ENCODE peak calls at places on chromosomes 7 and 10, in seven cellular contexts. N is tibial nerve; K is CD8-positive, alpha-beta T cell; T is PC-3; A is spleen; B is IMR-90; V is pancreas. R is an unnamed sample.

GRCh38 chr10:97875391-97875790 is 25.7 kb downstream of the GOLGA7B start:
- DNase-seq in N (no peak), K (no peak), T (no peak), A (no peak), B (no peak), V (peak), R (no peak)

GRCh38 chr10:59968705-59969104 is 62.3 kb upstream of the CCDC6 start:
- DNase-seq in N (no peak), K (no peak), T (peak), A (no peak), B (no peak), V (no peak), R (no peak)

GRCh38 chr10:90344226-90344625 is 513.6 kb downstream of the HTR7 start:
- DNase-seq in N (no peak), K (no peak), T (peak), A (no peak), B (no peak), V (no peak), R (no peak)

GRCh38 chr7:128446306-128446705 is 9.4 kb upstream of the HILPDA start:
- DNase-seq in N (no peak), K (no peak), T (no peak), A (no peak), B (no peak), V (no peak), R (no peak)

GRCh38 chr10:63213489-63213888 is 80.4 kb downstream of the NRBF2 start:
- DNase-seq in N (no peak), K (no peak), T (no peak), A (no peak), B (no peak), V (no peak), R (no peak)

GRCh38 chr10:88608052-88608732 is 21.6 kb downstream of the LIPJ start:
- DNase-seq in N (no peak), K (no peak), T (no peak), A (no peak), B (no peak), V (no peak), R (no peak)

GRCh38 chr7:131501422-131501821 is 55.0 kb downstream of the PODXL start:
- DNase-seq in N (no peak), K (peak), T (no peak), A (no peak), B (peak), V (no peak), R (no peak)

GRCh38 chr10:21627331-21627730 is 93.3 kb downstream of the MLLT10 start:
- DNase-seq in N (no peak), K (no peak), T (no peak), A (no peak), B (no peak), V (no peak), R (no peak)

GRCh38 chr7:139976055-139976837 is 86.5 kb downstream of the PARP12 start:
- DNase-seq in N (no peak), K (no peak), T (no peak), A (no peak), B (no peak), V (no peak), R (no peak)

GRCh38 chr10:86941991-86942421 is 15.4 kb downstream of the MMRN2 start:
- DNase-seq in N (no peak), K (no peak), T (no peak), A (no peak), B (no peak), V (no peak), R (no peak)

GRCh38 chr7:139183878-139184338 is 47.1 kb upstream of the UBN2 start:
- DNase-seq in N (no peak), K (no peak), T (no peak), A (no peak), B (no peak), V (no peak), R (no peak)

GRCh38 chr10:77004917-77005564 is 632.6 kb downstream of the KCNMA1 start:
- DNase-seq in N (peak), K (no peak), T (peak), A (no peak), B (peak), V (no peak), R (no peak)

GRCh38 chr10:1369197-1369596 is 313.0 kb downstream of the WDR37 start:
- DNase-seq in N (no peak), K (no peak), T (no peak), A (no peak), B (no peak), V (no peak), R (no peak)

GRCh38 chr10:103106556-103106955 is 86.5 kb downstream of the NT5C2 start:
- DNase-seq in N (no peak), K (no peak), T (no peak), A (no peak), B (no peak), V (no peak), R (no peak)

GRCh38 chr10:6182454-6183098 is 20.2 kb upstream of the PFKFB3 start:
- DNase-seq in N (no peak), K (no peak), T (no peak), A (peak), B (no peak), V (no peak), R (no peak)

DNA sequence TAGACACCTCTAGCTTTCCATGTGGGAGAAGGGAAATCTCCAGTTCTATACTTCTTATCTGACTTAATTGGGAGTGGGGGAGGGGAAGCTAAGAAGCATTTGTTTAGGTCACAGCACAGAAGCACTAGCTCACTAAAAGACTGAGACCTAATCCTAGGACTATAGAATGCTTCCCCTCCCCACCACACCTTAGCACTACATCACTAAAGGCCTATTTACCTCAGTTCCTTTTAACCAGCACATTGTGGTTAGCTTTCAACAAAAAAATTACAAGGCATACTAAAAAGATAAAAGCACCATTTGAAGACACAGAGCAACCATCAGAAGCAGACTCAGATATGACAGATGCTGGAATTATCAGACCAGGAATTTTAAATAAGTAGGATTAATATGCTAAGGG is 53.8 kb upstream of the ADRA2A start:
- DNase-seq in N (no peak), K (no peak), T (no peak), A (no peak), B (no peak), V (no peak), R (no peak)
- TF ChIP-seq CTCF in N (no peak), K (no peak), T (no peak), A (no peak), B (no peak), V (no peak), R (no peak)

DNA sequence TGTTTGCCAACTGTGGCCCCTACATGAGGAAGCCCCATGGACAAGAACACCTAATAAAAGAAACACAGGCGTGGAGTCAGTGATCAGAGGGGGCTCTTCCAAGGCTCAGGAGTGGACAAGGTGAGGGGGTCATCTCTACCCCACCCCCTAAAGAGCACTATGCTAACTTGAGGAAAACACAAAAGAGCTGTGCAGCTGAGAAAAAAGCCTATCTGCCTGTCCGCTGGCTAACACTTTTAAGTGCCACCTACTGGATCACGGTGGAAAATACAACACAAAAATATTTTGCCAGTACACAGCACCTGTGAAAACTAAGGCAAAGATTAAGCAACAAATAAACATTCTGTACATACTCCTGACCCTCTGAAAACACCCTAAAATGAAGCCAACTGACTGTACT is 53.1 kb upstream of the COBL start:
- DNase-seq in N (no peak), K (no peak), T (peak), A (no peak), B (no peak), V (no peak), R (no peak)
- TF ChIP-seq CTCF in N (no peak), K (no peak), T (peak), A (no peak), B (peak), V (peak), R (no peak)

GRCh38 chr7:54897891-54898290 is 120.9 kb upstream of the EGFR start:
- DNase-seq in N (no peak), K (no peak), T (no peak), A (no peak), B (no peak), V (no peak), R (no peak)

GRCh38 chr7:54904986-54905385 is 113.8 kb upstream of the EGFR start:
- DNase-seq in N (no peak), K (no peak), T (no peak), A (no peak), B (no peak), V (no peak), R (no peak)

GRCh38 chr7:54898659-54899340 is 120.0 kb upstream of the EGFR start:
- DNase-seq in N (no peak), K (no peak), T (no peak), A (no peak), B (no peak), V (no peak), R (no peak)

GRCh38 chr7:54904130-54904529 is 114.7 kb upstream of the EGFR start:
- DNase-seq in N (peak), K (no peak), T (no peak), A (no peak), B (peak), V (no peak), R (no peak)

DNA sequence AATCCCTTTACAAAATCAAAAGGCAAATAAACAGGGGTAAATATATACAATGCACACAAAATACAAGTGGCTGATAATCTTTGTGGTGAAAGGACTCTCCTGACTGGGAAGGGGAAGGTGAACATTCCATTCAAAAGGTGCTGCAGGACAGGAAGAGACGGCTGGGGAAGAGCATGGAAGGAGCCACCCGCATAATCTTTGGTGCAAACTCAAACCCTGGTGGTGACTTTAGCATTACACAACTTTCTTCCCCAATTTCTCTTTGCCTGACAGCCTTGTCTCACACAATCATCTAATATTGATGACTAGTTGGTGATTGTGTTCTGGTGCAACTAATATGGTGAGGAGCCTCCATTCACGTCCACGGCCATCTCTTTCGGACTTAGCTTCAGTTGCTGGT is 117.0 kb upstream of the EGFR start:
- DNase-seq in N (no peak), K (no peak), T (no peak), A (no peak), B (no peak), V (no peak), R (no peak)
- TF ChIP-seq CTCF in N (no peak), K (no peak), T (no peak), A (no peak), B (no peak), V (no peak), R (no peak)

GRCh38 chr10:35780970-35781642 is 139.0 kb upstream of the FZD8 start:
- DNase-seq in N (no peak), K (no peak), T (peak), A (no peak), B (no peak), V (no peak), R (no peak)
- TF ChIP-seq CTCF in N (no peak), K (no peak), T (peak), A (no peak), B (peak), V (no peak), R (no peak)

DNA sequence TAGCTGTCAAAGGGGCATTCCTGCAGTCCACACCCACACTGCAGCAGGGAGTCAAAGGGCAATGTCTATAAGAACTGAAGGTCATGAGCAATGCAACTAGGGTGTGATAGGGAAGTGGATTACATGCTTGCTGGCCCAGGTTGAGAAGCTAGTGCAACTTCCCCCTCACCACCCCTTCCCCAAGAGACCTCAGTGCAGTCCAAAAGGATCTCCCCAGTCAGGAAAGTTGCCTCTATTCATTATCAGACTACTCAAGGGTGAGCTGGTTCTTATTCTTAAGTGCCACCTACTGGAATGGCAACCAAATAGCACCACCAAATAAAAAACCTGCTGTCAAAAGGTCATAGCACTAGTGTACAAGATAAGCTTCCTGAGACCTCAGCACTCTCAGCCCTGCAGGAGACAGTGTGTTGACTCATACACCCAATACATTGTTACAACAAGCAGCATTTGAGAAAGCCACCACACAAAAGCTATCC is 28.2 kb downstream of the MTERF1 start:
- DNase-seq in N (no peak), K (no peak), T (peak), A (no peak), B (peak), V (no peak), R (no peak)
- TF ChIP-seq CTCF in N (no peak), K (no peak), T (peak), A (no peak), B (peak), V (no peak), R (no peak)

DNA sequence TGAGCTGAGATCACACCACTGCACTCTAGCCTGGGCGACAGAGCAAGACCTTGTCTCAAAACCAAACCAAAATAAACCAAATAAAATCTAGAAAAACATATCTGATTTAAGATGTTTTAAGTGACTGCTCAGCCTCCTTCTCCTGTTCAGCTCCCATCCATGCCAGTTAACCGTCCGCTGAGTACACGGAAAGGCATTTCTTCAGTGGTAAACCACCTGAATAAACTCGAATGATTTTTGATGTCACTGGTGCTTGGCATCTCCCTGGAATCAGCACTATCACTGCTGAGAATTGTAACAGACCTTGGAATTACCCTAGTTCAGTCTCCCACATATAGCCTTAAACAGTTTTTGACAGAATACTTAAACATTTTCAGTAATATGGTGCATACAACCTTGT is 24.1 kb upstream of the NRCAM start:
- DNase-seq in N (no peak), K (no peak), T (no peak), A (no peak), B (no peak), V (no peak), R (no peak)
- TF ChIP-seq CTCF in N (no peak), K (no peak), T (no peak), A (no peak), B (no peak), V (no peak), R (no peak)

DNA sequence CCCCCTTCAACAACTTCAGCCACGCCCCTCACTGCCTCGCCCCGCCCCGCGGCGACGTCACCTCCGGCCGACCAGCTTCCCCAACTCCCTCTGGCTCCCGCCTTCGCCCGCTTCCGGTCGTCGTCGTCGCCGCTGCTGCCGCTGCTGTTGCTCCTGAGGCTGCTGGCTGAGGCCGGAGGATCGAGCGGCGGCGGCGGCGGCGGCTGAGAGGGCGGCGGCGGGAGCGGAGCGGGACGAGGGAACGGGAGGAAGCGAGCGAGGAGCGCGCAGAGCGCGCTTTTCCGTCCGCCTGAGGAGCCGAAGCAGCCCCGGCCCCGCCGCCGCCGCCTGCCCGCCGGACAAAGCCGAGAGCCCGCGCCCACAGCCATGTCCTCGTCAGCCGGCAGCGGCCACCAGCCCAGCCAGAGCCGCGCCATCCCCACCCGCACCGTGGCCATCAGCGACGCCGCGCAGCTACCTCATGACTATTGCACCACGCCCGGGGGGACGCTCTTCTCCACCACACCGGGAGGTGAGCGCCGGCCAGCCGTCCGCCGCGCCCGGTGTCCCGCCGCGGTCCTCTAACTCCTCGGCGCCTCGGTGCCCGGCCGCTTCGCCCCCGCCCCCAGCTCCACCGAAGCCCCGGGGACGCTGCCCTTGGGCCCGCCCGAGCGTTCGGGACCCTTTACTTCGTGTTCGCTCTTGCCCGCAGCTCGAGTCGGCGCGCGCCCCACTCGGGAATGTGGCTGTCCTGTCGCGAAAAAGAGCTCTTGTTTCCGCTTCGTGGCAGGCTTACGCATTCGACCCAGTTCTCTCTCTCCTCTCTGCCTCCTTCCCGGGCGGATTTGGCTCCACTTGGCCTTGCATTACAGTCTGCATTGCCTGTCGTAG is at the start of gene EIF4EBP2:
- DNase-seq in N (peak), K (peak), T (peak), A (peak), B (peak), V (peak), R (peak)
- TF ChIP-seq CTCF in N (no peak), K (no peak), T (no peak), A (no peak), B (no peak), V (no peak), R (no peak)

GRCh38 chr10:91632671-91633550 is at the start of gene PPP1R3C:
- DNase-seq in N (peak), K (peak), T (no peak), A (peak), B (peak), V (peak), R (no peak)
- TF ChIP-seq CTCF in N (no peak), K (no peak), T (no peak), A (no peak), B (peak), V (peak), R (no peak)

GRCh38 chr10:10777723-10778122 is 239.9 kb upstream of the CELF2 start:
- DNase-seq in N (no peak), K (no peak), T (no peak), A (no peak), B (no peak), V (no peak), R (no peak)

GRCh38 chr10:10778959-10779358 is 238.7 kb upstream of the CELF2 start:
- DNase-seq in N (no peak), K (no peak), T (no peak), A (no peak), B (peak), V (no peak), R (no peak)

GRCh38 chr10:10776363-10776762 is 241.3 kb upstream of the CELF2 start:
- DNase-seq in N (no peak), K (no peak), T (no peak), A (no peak), B (no peak), V (no peak), R (no peak)

GRCh38 chr10:10774416-10774815 is 243.3 kb upstream of the CELF2 start:
- DNase-seq in N (no peak), K (no peak), T (no peak), A (no peak), B (no peak), V (no peak), R (no peak)

DNA sequence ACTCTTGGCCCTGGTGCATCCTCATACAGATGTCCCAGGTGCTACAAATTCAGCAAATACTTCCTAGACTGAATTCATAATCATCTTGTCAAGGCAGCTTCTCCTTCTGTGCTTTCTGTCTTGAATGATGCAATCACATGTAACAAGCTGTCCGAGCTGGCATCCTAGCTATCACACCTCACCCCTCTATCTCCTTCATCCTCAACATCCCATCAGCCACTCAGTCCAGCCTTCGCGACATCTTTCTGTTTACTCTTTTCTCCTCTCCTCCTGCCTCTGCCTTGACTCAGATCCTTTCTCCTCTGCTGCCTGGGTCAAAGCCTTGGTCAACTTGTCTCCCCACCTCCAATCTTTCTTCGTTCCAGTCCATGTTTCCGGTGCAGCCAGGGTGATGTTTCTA is 240.4 kb upstream of the CELF2 start:
- DNase-seq in N (no peak), K (no peak), T (no peak), A (no peak), B (no peak), V (no peak), R (no peak)
- TF ChIP-seq CTCF in N (no peak), K (no peak), T (no peak), A (no peak), B (no peak), V (no peak), R (no peak)

DNA sequence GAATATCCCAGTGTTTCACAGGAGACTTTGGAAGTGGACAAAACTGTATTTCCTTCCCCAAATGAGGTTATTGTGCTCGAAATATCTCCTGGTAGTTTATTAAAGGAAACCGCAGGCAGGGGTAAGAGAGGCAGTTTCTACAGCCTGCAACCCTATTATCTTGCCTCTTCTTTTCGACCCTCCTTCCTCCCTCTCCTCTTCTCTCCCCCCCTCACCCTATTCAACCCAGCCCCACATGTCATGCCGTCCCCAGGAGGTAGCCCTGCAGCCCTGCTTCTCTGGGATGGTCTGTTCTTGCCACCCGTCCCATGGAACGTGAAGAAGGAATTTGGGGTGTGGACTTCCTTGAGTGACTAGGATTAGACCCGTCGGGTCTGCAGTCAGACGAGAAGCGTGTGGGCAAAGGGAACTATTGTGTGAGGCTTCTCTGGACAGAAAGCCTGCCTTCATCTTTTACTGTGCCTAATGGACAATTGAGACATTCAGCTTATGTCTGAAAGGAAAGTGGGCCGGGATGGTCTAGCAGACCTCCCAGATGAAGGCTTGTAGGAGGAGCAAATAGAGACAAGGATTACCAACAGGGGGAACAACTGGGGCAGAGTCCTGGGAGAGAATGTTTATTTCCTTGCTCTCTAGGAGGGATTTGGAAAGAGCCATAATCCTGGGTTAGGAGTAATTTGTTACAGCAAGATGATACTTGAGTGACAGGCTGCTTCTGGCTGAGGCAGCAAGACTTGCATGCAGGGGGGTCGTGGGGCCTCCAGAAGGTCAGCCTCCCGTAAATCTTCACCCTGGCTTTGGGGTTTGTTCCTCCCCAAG is 77.7 kb downstream of the TCF7L2 start:
- DNase-seq in N (no peak), K (no peak), T (no peak), A (no peak), B (no peak), V (no peak), R (no peak)
- TF ChIP-seq CTCF in N (no peak), K (no peak), T (no peak), A (no peak), B (no peak), V (no peak), R (no peak)

R was measured in natural killer cell.